ENCODE peak calls at places on chromosomes 5 and 9, in seven cellular contexts. One of them, this sample, is unnamed.

GRCh38 chr5:123881791-123882244 is 369.8 kb downstream of the CSNK1G3 start:
- DNase-seq in astrocyte of the spinal cord: peak
- DNase-seq in astrocyte of the cerebellum: peak
- DNase-seq in NCI-H774: no peak
- DNase-seq in fibroblast of the conjunctiva: no peak
- DNase-seq in stimulated activated CD4-positive, alpha-beta T cell treated with anti-CD3 and anti-CD28 coated beads, TNF-alpha, amount 100 ng/mL, for 4 hours: no peak
- DNase-seq in RKO: no peak
- DNase-seq in this sample: no peak

GRCh38 chr9:12790026-12790425 is 15.2 kb downstream of the LURAP1L start:
- DNase-seq in stimulated activated CD4-positive, alpha-beta T cell treated with anti-CD3 and anti-CD28 coated beads, TNF-alpha, amount 100 ng/mL, for 4 hours: no peak
- DNase-seq in astrocyte of the cerebellum: no peak
- DNase-seq in fibroblast of the conjunctiva: no peak
- DNase-seq in RKO: no peak
- DNase-seq in NCI-H774: no peak
- DNase-seq in astrocyte of the spinal cord: no peak
- DNase-seq in this sample: no peak

GRCh38 chr9:134947265-134947955 is 29.7 kb upstream of the FCN1 start:
- DNase-seq in astrocyte of the cerebellum: no peak
- DNase-seq in NCI-H774: no peak
- DNase-seq in astrocyte of the spinal cord: no peak
- DNase-seq in RKO: no peak
- DNase-seq in fibroblast of the conjunctiva: no peak
- DNase-seq in stimulated activated CD4-positive, alpha-beta T cell treated with anti-CD3 and anti-CD28 coated beads, TNF-alpha, amount 100 ng/mL, for 4 hours: no peak
- DNase-seq in this sample: no peak

GRCh38 chr5:38891563-38891962 is 45.8 kb downstream of the OSMR start:
- DNase-seq in NCI-H774: no peak
- DNase-seq in RKO: no peak
- DNase-seq in stimulated activated CD4-positive, alpha-beta T cell treated with anti-CD3 and anti-CD28 coated beads, TNF-alpha, amount 100 ng/mL, for 4 hours: no peak
- DNase-seq in astrocyte of the cerebellum: no peak
- DNase-seq in fibroblast of the conjunctiva: no peak
- DNase-seq in astrocyte of the spinal cord: no peak
- DNase-seq in this sample: no peak

GRCh38 chr9:20353931-20354652 is 268.2 kb downstream of the MLLT3 start:
- DNase-seq in stimulated activated CD4-positive, alpha-beta T cell treated with anti-CD3 and anti-CD28 coated beads, TNF-alpha, amount 100 ng/mL, for 4 hours: no peak
- DNase-seq in fibroblast of the conjunctiva: peak
- DNase-seq in RKO: no peak
- DNase-seq in NCI-H774: no peak
- DNase-seq in astrocyte of the spinal cord: peak
- DNase-seq in astrocyte of the cerebellum: no peak
- DNase-seq in this sample: no peak

GRCh38 chr9:106482733-106483132 is 380.2 kb upstream of the ZNF462 start:
- DNase-seq in RKO: peak
- DNase-seq in NCI-H774: no peak
- DNase-seq in fibroblast of the conjunctiva: no peak
- DNase-seq in stimulated activated CD4-positive, alpha-beta T cell treated with anti-CD3 and anti-CD28 coated beads, TNF-alpha, amount 100 ng/mL, for 4 hours: no peak
- DNase-seq in astrocyte of the cerebellum: no peak
- DNase-seq in astrocyte of the spinal cord: peak
- DNase-seq in this sample: no peak

GRCh38 chr5:133868946-133869674 is 99.3 kb downstream of the C5orf15 start:
- DNase-seq in RKO: peak
- DNase-seq in NCI-H774: peak
- DNase-seq in astrocyte of the spinal cord: peak
- DNase-seq in astrocyte of the cerebellum: peak
- DNase-seq in stimulated activated CD4-positive, alpha-beta T cell treated with anti-CD3 and anti-CD28 coated beads, TNF-alpha, amount 100 ng/mL, for 4 hours: peak
- DNase-seq in fibroblast of the conjunctiva: peak
- DNase-seq in this sample: peak

GRCh38 chr9:36793277-36793676 is 220.6 kb downstream of the MELK start:
- DNase-seq in RKO: no peak
- DNase-seq in astrocyte of the cerebellum: no peak
- DNase-seq in astrocyte of the spinal cord: no peak
- DNase-seq in stimulated activated CD4-positive, alpha-beta T cell treated with anti-CD3 and anti-CD28 coated beads, TNF-alpha, amount 100 ng/mL, for 4 hours: no peak
- DNase-seq in fibroblast of the conjunctiva: no peak
- DNase-seq in NCI-H774: no peak
- DNase-seq in this sample: no peak

GRCh38 chr5:163571755-163572154 is 66.3 kb downstream of the MAT2B start:
- DNase-seq in astrocyte of the spinal cord: peak
- DNase-seq in RKO: no peak
- DNase-seq in fibroblast of the conjunctiva: peak
- DNase-seq in stimulated activated CD4-positive, alpha-beta T cell treated with anti-CD3 and anti-CD28 coated beads, TNF-alpha, amount 100 ng/mL, for 4 hours: no peak
- DNase-seq in NCI-H774: no peak
- DNase-seq in astrocyte of the cerebellum: peak
- DNase-seq in this sample: no peak

This sample was measured in stimulated activated naive CD4-positive, alpha-beta T cell.